ENCODE peak calls at places on chromosomes 2 and 18, in seven cellular contexts. P is left cardiac atrium; U is PC-9; I is T-helper 2 cell; X is osteocyte; G is CD8-positive, alpha-beta T cell; W is upper lobe of right lung. O is an unnamed sample.
A peak's percentile ranks its signal among the peaks of the same experiment; 100 is the strongest.

GRCh38 chr2:105798595-105798994 is 53.9 kb downstream of the NCK2 start:
- DNase-seq in P (no peak), U (no peak), I (no peak), X (no peak), G (no peak), W (no peak), O (peak; percentile 59)

GRCh38 chr2:97935719-97936161 is 60.0 kb downstream of the TMEM131 start:
- DNase-seq in P (no peak), U (peak; percentile 54), I (no peak), X (no peak), G (no peak), W (no peak), O (no peak)

GRCh38 chr2:206452750-206453149 is 9.4 kb downstream of the ADAM23 start:
- DNase-seq in P (no peak), U (no peak), I (no peak), X (no peak), G (no peak), W (no peak), O (no peak)

GRCh38 chr2:239445771-239446524 is 45.1 kb upstream of the HDAC4 start:
- DNase-seq in P (no peak), U (no peak), I (no peak), X (no peak), G (no peak), W (no peak), O (no peak)

GRCh38 chr2:48504647-48505327 is 25.2 kb upstream of the STON1 start:
- DNase-seq in P (no peak), U (no peak), I (no peak), X (no peak), G (no peak), W (no peak), O (no peak)

GRCh38 chr2:186349508-186349907 is 136.6 kb upstream of the ZC3H15 start:
- DNase-seq in P (no peak), U (peak; percentile 8), I (no peak), X (no peak), G (no peak), W (no peak), O (no peak)

GRCh38 chr2:126717928-126718327 is 62.0 kb downstream of the GYPC start:
- DNase-seq in P (no peak), U (no peak), I (no peak), X (peak; percentile 36), G (peak; percentile 0), W (no peak), O (no peak)

GRCh38 chr18:22015156-22015555 is 154.2 kb upstream of the GATA6 start:
- DNase-seq in P (no peak), U (no peak), I (no peak), X (no peak), G (no peak), W (no peak), O (no peak)

GRCh38 chr2:39734451-39734850 is 44.6 kb downstream of the THUMPD2 start:
- DNase-seq in P (no peak), U (no peak), I (no peak), X (no peak), G (no peak), W (no peak), O (no peak)

GRCh38 chr2:238144262-238144661 is 5.8 kb downstream of the KLHL30 start:
- DNase-seq in P (no peak), U (no peak), I (no peak), X (no peak), G (no peak), W (no peak), O (no peak)

GRCh38 chr18:53790817-53791216 is 433.7 kb downstream of the MBD2 start:
- DNase-seq in P (no peak), U (no peak), I (no peak), X (no peak), G (no peak), W (no peak), O (no peak)

GRCh38 chr2:33287611-33288010 is 188.8 kb upstream of the RASGRP3 start:
- DNase-seq in P (no peak), U (no peak), I (no peak), X (no peak), G (no peak), W (no peak), O (no peak)

GRCh38 chr18:23547806-23548205 is 38.5 kb downstream of the NPC1 start:
- DNase-seq in P (no peak), U (peak; percentile 19), I (no peak), X (no peak), G (no peak), W (no peak), O (no peak)

GRCh38 chr2:221502270-221502973 is 69.7 kb downstream of the EPHA4 start:
- DNase-seq in P (no peak), U (no peak), I (no peak), X (no peak), G (no peak), W (no peak), O (no peak)

GRCh38 chr2:239590995-239591915 is 190.4 kb upstream of the HDAC4 start:
- DNase-seq in P (peak; percentile 10), U (no peak), I (no peak), X (no peak), G (no peak), W (peak; percentile 53), O (no peak)

O was measured in T-helper 1 cell.